ENCODE peak calls at places on chromosomes 1 and 21, in four cellular contexts. One of them, this sample, is unnamed.

GRCh38 chr1:159430985-159431384 is 1.0 kb upstream of the OR10J4 start:
- DNase-seq in astrocyte: no peak
- DNase-seq in tibial artery: no peak
- DNase-seq in heart right ventricle: no peak
- DNase-seq in this sample: no peak

GRCh38 chr1:233613252-233614172 is at the start of gene KCNK1:
- DNase-seq in astrocyte: peak
- DNase-seq in tibial artery: peak
- DNase-seq in heart right ventricle: peak
- DNase-seq in this sample: no peak

GRCh38 chr1:173590557-173590956 is 12.3 kb downstream of the SLC9C2 start:
- DNase-seq in astrocyte: no peak
- DNase-seq in tibial artery: no peak
- DNase-seq in heart right ventricle: no peak
- DNase-seq in this sample: peak

GRCh38 chr1:108661030-108661609 is at the start of gene HENMT1:
- DNase-seq in astrocyte: peak
- DNase-seq in tibial artery: peak
- DNase-seq in heart right ventricle: peak
- DNase-seq in this sample: peak

GRCh38 chr1:223233019-223233409 is 90.0 kb upstream of the TLR5 start:
- DNase-seq in astrocyte: no peak
- DNase-seq in tibial artery: no peak
- DNase-seq in heart right ventricle: no peak
- DNase-seq in this sample: no peak

GRCh38 chr1:221363074-221363473 is 378.8 kb downstream of the DUSP10 start:
- DNase-seq in astrocyte: no peak
- DNase-seq in tibial artery: no peak
- DNase-seq in heart right ventricle: no peak
- DNase-seq in this sample: no peak

GRCh38 chr1:23344987-23345472 is 946 bp upstream of the HNRNPR start:
- DNase-seq in astrocyte: no peak
- DNase-seq in tibial artery: no peak
- DNase-seq in heart right ventricle: no peak
- DNase-seq in this sample: no peak

GRCh38 chr1:53413175-53414001 is 45.8 kb upstream of the DMRTB1 start:
- DNase-seq in astrocyte: peak
- DNase-seq in tibial artery: no peak
- DNase-seq in heart right ventricle: no peak
- DNase-seq in this sample: peak

GRCh38 chr1:225845633-225846259 is 35.8 kb downstream of the EPHX1 start:
- DNase-seq in astrocyte: peak
- DNase-seq in tibial artery: peak
- DNase-seq in heart right ventricle: peak
- DNase-seq in this sample: peak

GRCh38 chr1:212288614-212289013 is 3.4 kb downstream of the PPP2R5A start:
- DNase-seq in astrocyte: peak
- DNase-seq in tibial artery: no peak
- DNase-seq in heart right ventricle: no peak
- DNase-seq in this sample: peak

GRCh38 chr1:228668553-228669400 is 66.5 kb upstream of the RHOU start:
- DNase-seq in astrocyte: peak
- DNase-seq in tibial artery: peak
- DNase-seq in heart right ventricle: no peak
- DNase-seq in this sample: peak

GRCh38 chr1:232438476-232438875 is 191.5 kb downstream of the SIPA1L2 start:
- DNase-seq in astrocyte: no peak
- DNase-seq in tibial artery: no peak
- DNase-seq in heart right ventricle: no peak
- DNase-seq in this sample: no peak
- TF ChIP-seq CTCF in astrocyte: no peak
- TF ChIP-seq CTCF in tibial artery: no peak
- TF ChIP-seq CTCF in heart right ventricle: no peak
- TF ChIP-seq CTCF in this sample: no peak

DNA sequence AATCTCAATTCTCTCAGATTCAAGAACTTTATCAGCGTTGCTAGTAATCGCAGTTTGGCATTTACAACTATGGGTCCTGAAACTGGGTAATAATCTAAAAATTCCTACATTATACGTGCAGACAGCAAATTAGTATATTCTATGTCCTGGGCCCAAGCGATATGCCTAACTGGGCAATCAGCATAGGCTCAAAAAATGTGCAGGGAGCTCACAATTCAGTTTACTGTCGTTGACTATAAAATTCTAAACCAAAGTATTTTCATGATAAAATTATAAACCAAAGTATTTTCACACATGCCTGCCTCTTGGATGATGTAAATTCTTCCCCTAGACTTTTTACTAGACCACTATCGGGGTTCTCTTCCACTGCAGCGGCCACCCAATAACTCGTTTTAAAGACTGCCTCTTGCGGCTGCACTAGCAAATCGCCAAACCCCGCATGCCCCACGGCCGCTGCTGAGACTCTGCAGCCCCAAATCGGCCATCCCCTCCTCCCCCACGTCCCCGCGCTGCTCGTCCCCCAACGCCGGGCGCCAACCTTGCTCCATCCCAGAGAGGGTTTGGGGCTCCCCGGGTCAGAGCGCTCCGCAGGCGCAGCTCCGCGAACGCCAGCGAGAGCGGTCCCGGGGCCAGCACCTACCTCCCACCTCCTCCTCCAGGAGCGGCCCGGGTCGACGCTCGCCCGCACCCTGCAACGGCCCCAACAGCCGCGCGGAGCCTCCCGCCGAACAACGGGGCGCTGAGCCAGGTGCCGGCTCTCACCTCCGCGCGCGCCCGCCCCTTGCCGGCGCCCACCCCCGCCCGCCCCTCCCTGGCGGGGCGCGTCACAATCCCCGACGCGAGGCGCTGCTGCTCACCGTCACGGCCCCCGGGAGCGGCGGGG is 506 bp downstream of the SSX2IP start:
- DNase-seq in astrocyte: peak
- DNase-seq in tibial artery: peak
- DNase-seq in heart right ventricle: peak
- DNase-seq in this sample: peak
- TF ChIP-seq CTCF in astrocyte: no peak
- TF ChIP-seq CTCF in tibial artery: no peak
- TF ChIP-seq CTCF in heart right ventricle: peak
- TF ChIP-seq CTCF in this sample: peak

GRCh38 chr1:40305871-40306270 is 11.2 kb downstream of the COL9A2 start:
- DNase-seq in astrocyte: no peak
- DNase-seq in tibial artery: no peak
- DNase-seq in heart right ventricle: no peak
- DNase-seq in this sample: no peak

GRCh38 chr1:40303790-40304189 is 13.3 kb downstream of the COL9A2 start:
- DNase-seq in astrocyte: no peak
- DNase-seq in tibial artery: no peak
- DNase-seq in heart right ventricle: no peak
- DNase-seq in this sample: no peak

GRCh38 chr1:40306296-40306695 is 10.8 kb downstream of the COL9A2 start:
- DNase-seq in astrocyte: no peak
- DNase-seq in tibial artery: no peak
- DNase-seq in heart right ventricle: no peak
- DNase-seq in this sample: no peak

GRCh38 chr1:40307186-40307585 is 9.9 kb downstream of the COL9A2 start:
- DNase-seq in astrocyte: no peak
- DNase-seq in tibial artery: no peak
- DNase-seq in heart right ventricle: no peak
- DNase-seq in this sample: no peak

GRCh38 chr1:40305451-40305850 is 11.6 kb downstream of the COL9A2 start:
- DNase-seq in astrocyte: no peak
- DNase-seq in tibial artery: no peak
- DNase-seq in heart right ventricle: no peak
- DNase-seq in this sample: no peak
- TF ChIP-seq CTCF in astrocyte: no peak
- TF ChIP-seq CTCF in tibial artery: no peak
- TF ChIP-seq CTCF in heart right ventricle: peak
- TF ChIP-seq CTCF in this sample: peak

GRCh38 chr21:22120616-22121266 is 1122.5 kb downstream of the NCAM2 start:
- DNase-seq in astrocyte: no peak
- DNase-seq in tibial artery: no peak
- DNase-seq in heart right ventricle: no peak
- DNase-seq in this sample: no peak
- TF ChIP-seq CTCF in astrocyte: peak
- TF ChIP-seq CTCF in tibial artery: no peak
- TF ChIP-seq CTCF in heart right ventricle: no peak
- TF ChIP-seq CTCF in this sample: peak

GRCh38 chr1:201882665-201883132 is 6.0 kb upstream of the SHISA4 start:
- DNase-seq in astrocyte: peak
- DNase-seq in tibial artery: no peak
- DNase-seq in heart right ventricle: no peak
- DNase-seq in this sample: peak
- TF ChIP-seq CTCF in astrocyte: peak
- TF ChIP-seq CTCF in tibial artery: peak
- TF ChIP-seq CTCF in heart right ventricle: peak
- TF ChIP-seq CTCF in this sample: peak